ENCODE peak calls at places on chromosome 1, in four cellular contexts. B, O, V and R are unnamed samples.

GRCh38 chr1:8133657-8134430 is 107.7 kb upstream of the ERRFI1 start:
- DNase-seq in V (no peak), B (peak; percentile 50), O (no peak), R (no peak)

GRCh38 chr1:16905112-16905855 is 9.5 kb downstream of the RNU1-2 start:
- DNase-seq in O (no peak), V (no peak), B (peak; percentile 95), R (peak; percentile 84)

GRCh38 chr1:54850082-54850730 is 36.8 kb downstream of the DHCR24 start:
- DNase-seq in V (no peak), B (no peak), O (no peak), R (no peak)

GRCh38 chr1:153697873-153698647 is 19.6 kb downstream of the NPR1 start:
- DNase-seq in V (no peak), O (no peak), B (no peak), R (no peak)

GRCh38 chr1:214853340-214853739 is 229.2 kb upstream of the KCNK2 start:
- DNase-seq in V (no peak), O (no peak), B (no peak), R (no peak)

GRCh38 chr1:181015258-181015630 is 7.4 kb downstream of the STX6 start:
- DNase-seq in V (no peak), B (no peak), O (no peak), R (no peak)

GRCh38 chr1:114695430-114696093 is at the start of gene AMPD1:
- DNase-seq in V (no peak), B (no peak), O (no peak), R (no peak)

GRCh38 chr1:239247299-239247698 is 139.1 kb upstream of the CHRM3 start:
- DNase-seq in B (no peak), V (no peak), O (no peak), R (no peak)

GRCh38 chr1:75208862-75209261 is 74.7 kb downstream of the LHX8 start:
- DNase-seq in O (no peak), V (no peak), B (no peak), R (no peak)

GRCh38 chr1:94526152-94526551 is 15.4 kb downstream of the F3 start:
- DNase-seq in B (no peak), V (no peak), O (no peak), R (no peak)

GRCh38 chr1:179264506-179264905 is 29.1 kb upstream of the SOAT1 start:
- DNase-seq in B (no peak), V (no peak), O (no peak), R (no peak)

GRCh38 chr1:12450090-12450764 is 167.8 kb downstream of the DHRS3 start:
- DNase-seq in O (no peak), V (peak; percentile 19), B (no peak), R (no peak)

GRCh38 chr1:100152271-100152670 is 19.3 kb downstream of the TRMT13 start:
- DNase-seq in O (no peak), B (no peak), V (no peak), R (peak; percentile 44)

GRCh38 chr1:207084701-207085180 is 3.9 kb upstream of the C4BPB start:
- DNase-seq in V (peak; percentile 66), O (peak; percentile 28), B (no peak), R (peak; percentile 60)

GRCh38 chr1:6600410-6601048 is 2.1 kb downstream of the KLHL21 start:
- DNase-seq in O (no peak), B (no peak), V (no peak), R (no peak)

GRCh38 chr1:215567491-215568286 is 585 bp downstream of the KCTD3 start:
- DNase-seq in B (no peak), O (peak; percentile 54), V (peak; percentile 29), R (no peak)

GRCh38 chr1:229199261-229199850 is 71.6 kb upstream of the RAB4A start:
- DNase-seq in O (no peak), B (no peak), V (no peak), R (no peak)

GRCh38 chr1:100883963-100884362 is 10.7 kb downstream of the EXTL2 start:
- DNase-seq in V (no peak), O (no peak), B (no peak), R (no peak)

GRCh38 chr1:17574502-17574901 is 35.0 kb downstream of the ARHGEF10L start:
- DNase-seq in B (no peak), V (no peak), O (peak; percentile 30), R (no peak)

GRCh38 chr1:203327684-203328457 is 22.6 kb downstream of the BTG2 start:
- DNase-seq in B (no peak), V (peak; percentile 86), O (no peak), R (no peak)

GRCh38 chr1:11178021-11179015 is 10.8 kb upstream of the ANGPTL7 start:
- DNase-seq in B (no peak), O (no peak), V (no peak), R (no peak)

GRCh38 chr1:116724765-116725375 is 29.4 kb upstream of the CD2 start:
- DNase-seq in O (peak; percentile 63), V (peak; percentile 71), B (no peak), R (peak; percentile 81)

DNA sequence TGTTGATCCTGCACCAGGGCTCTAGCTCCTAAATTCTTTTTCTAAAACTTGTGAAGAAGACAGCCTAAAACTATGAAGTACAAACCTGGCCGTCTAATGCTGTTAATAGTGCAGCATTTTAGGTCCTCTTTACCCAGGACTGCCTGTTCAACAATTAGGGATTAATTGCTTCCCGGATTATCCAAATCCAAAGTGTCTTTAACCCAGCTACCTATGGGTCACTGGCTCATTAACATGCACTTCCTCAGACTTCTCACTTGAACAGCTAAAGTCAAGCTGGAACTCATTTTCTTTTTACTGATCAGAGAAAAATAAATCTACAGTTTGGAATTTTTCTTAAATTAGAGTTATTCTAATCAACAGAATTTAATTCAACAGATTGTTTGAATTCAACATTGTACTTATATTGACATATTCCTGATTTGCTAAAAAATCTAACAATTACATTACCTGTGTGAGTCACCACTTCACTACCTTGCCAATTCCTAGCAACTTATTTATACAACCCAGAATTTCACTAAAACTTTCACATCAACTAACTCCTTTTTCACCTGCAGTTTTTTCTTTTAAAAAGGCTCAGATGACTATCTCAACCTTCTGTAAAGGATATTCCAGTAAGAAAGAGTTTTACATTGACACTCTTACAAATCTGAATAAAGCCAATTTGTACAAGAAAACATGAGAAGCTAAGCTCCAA is 3.3 kb downstream of the HNRNPU start:
- DNase-seq in V (no peak), B (no peak), O (no peak), R (no peak)
- H3K4me3 ChIP-seq in V (peak overlapping the region; percentile 78), B (peak overlapping the region; percentile 77), O (peak overlapping the region; percentile 96), R (peak overlapping the region; percentile 84)

GRCh38 chr1:147612366-147612765 is 58.0 kb downstream of the ACP6 start:
- DNase-seq in B (no peak), O (no peak), V (no peak), R (no peak)
- H3K36me3 ChIP-seq in B (peaks cover 7% of the 10 kb centered on the region), O (peaks cover 5% of the 10 kb centered on the region), V (peaks cover 52% of the 10 kb centered on the region), R (peaks cover 71% of the 10 kb centered on the region)

GRCh38 chr1:24110642-24111263 is 1.2 kb downstream of the MYOM3 start:
- DNase-seq in B (no peak), V (no peak), O (peak; percentile 36), R (no peak)
- H3K4me3 ChIP-seq in B (no peak overlapping the region), V (no peak overlapping the region), O (no peak overlapping the region), R (no peak overlapping the region)

DNA sequence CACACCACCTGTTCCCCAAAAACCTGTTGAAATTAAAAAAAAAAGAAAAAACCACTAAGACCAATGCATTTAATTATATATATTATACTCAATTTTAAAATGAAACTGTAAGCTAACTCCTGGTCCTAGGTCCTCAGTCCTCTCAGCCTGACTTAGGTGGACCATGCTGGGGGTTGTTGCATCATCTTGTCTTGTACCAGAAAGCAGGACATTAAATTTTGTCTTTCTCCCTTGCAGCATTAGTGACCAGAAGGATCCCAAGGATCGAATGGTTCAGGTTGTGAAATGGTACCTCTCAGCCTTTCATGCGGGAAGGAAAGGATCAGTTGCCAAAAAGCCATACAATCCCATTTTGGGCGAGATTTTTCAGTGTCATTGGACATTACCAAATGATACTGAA is 97.6 kb downstream of the NRDC start:
- DNase-seq in O (no peak), V (no peak), B (no peak), R (no peak)
- H3K36me3 ChIP-seq in O (peaks cover 10% of the 10 kb centered on the region), V (peaks cover 26% of the 10 kb centered on the region), B (peaks cover 4% of the 10 kb centered on the region), R (peaks cover 91% of the 10 kb centered on the region)

DNA sequence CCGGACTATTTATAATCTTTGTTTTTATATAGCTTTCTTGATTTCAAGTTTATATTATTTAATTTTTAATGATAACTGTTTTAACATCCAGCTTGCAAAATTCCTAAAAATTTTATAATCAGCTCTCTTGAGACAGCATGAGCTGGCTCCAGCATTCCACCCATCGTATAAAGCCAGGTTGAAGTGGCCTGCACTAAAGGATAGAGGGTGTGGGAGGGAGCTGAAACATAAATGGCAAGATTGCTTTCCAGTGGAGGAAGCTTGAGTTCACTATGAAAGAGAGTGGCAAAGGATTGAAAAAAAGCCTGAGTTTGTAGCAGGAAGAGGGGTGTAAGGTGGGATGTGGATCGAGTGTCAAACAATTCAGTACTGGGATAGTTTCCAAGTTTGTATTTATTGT is 48.4 kb upstream of the ZNF644 start:
- DNase-seq in B (no peak), V (no peak), O (no peak), R (no peak)
- H3K4me3 ChIP-seq in B (no peak overlapping the region), V (no peak overlapping the region), O (no peak overlapping the region), R (no peak overlapping the region)

DNA sequence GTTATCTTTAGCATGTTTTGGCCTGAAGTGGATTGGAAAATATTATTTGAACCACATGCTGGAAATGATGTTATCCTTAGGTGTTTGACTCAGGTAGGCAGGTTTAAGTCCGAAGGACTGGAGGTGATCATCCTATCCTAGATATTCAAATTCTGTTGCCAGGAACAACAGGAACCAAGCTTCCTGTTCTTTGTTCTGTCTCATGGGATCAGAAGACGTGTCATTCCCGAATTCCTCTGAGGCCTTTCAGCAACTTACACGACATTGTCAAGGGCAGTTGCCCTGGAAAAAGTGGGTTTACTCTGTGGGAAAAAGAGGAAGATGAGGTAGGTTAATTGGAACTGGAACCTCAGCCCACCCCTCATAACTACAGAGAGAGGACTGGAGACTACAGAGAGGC is 36.6 kb downstream of the SLAMF6 start:
- DNase-seq in B (no peak), O (no peak), V (no peak), R (no peak)
- H3K36me3 ChIP-seq in B (no peaks in the 10 kb centered on the region), O (no peaks in the 10 kb centered on the region), V (peaks cover 53% of the 10 kb centered on the region), R (peaks cover 83% of the 10 kb centered on the region)

DNA sequence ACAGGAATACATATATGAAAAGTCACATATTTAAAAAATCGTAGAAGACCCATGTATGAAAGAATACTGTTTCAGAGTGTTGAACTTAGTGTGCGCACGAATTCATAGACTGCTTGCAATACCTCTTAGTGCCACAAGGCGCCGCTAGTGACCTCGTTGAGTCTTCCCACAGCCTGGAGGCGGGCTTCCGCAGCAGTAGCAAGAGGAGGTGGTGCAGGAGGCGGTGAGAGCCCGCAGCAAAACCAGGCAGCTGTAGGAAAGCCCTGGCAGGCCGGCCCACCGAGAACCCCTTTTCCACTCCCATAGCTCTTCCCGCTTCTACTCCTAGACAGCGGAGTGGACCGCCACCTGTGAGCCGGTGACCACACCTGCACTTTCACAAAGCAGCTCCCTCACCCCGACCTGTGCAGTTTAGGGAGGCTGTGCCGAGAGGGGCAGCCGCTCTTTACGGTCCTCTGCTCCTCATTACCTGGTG is 23.5 kb downstream of the MTARC1 start:
- DNase-seq in O (peak; percentile 80), B (peak; percentile 41), V (peak; percentile 68), R (peak; percentile 66)
- H3K4me3 ChIP-seq in O (no peak overlapping the region), B (peak overlapping the region; percentile 25), V (no peak overlapping the region), R (no peak overlapping the region)

GRCh38 chr1:59169703-59170102 is 127.2 kb upstream of the FGGY start:
- DNase-seq in B (no peak), O (no peak), V (no peak), R (no peak)
- H3K36me3 ChIP-seq in B (no peaks in the 10 kb centered on the region), O (no peaks in the 10 kb centered on the region), V (no peaks in the 10 kb centered on the region), R (no peaks in the 10 kb centered on the region)

DNA sequence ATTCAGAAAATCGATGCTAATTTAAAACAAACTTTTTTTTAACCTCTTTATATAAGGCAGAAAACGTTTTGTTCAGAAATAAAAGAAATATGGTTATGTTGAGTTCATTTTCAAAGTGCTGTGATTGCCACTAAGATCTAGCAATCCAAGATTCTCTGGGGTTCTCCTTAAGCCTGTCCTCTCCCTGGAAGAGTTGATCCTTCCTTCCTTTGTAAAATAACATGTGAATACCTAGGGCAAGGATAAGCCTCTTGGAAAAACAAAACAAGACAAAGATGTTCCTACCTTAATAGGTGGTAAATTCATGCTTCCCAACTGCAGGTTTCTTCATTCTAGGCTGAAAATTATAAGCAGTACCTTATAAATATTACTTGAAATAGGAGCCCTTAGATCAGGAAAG is 18.0 kb upstream of the FOXD3 start:
- DNase-seq in V (no peak), B (no peak), O (no peak), R (no peak)
- H3K4me3 ChIP-seq in V (no peak overlapping the region), B (no peak overlapping the region), O (no peak overlapping the region), R (no peak overlapping the region)